ENCODE peak calls at places on chromosomes 4 and X, in six cellular contexts. One of them, this sample, is unnamed.
A peak's percentile ranks its signal among the peaks of the same experiment; 100 is the strongest.

GRCh38 chrX:40105791-40106676 is 8.3 kb upstream of the BCOR start:
- DNase-seq in aorta: peak; percentile 83
- DNase-seq in amniotic epithelial cell: no peak
- DNase-seq in NCI-H774: peak; percentile 51
- DNase-seq in NCI-H748 treated with DMSO at 0.1 percent for 48 hours: peak; percentile 55
- DNase-seq in T-helper 2 cell: peak; percentile 87
- DNase-seq in this sample: peak; percentile 54

GRCh38 chr4:114785570-114785969 is 187.0 kb downstream of the UGT8 start:
- DNase-seq in aorta: no peak
- DNase-seq in amniotic epithelial cell: no peak
- DNase-seq in NCI-H774: no peak
- DNase-seq in NCI-H748 treated with DMSO at 0.1 percent for 48 hours: no peak
- DNase-seq in T-helper 2 cell: no peak
- DNase-seq in this sample: no peak

GRCh38 chr4:88409789-88410188 is 31.1 kb downstream of the HERC6 start:
- DNase-seq in aorta: no peak
- DNase-seq in amniotic epithelial cell: no peak
- DNase-seq in NCI-H774: no peak
- DNase-seq in NCI-H748 treated with DMSO at 0.1 percent for 48 hours: no peak
- DNase-seq in T-helper 2 cell: no peak
- DNase-seq in this sample: no peak

GRCh38 chr4:168765322-168765721 is 244.7 kb downstream of the CBR4 start:
- DNase-seq in aorta: no peak
- DNase-seq in amniotic epithelial cell: no peak
- DNase-seq in NCI-H774: no peak
- DNase-seq in NCI-H748 treated with DMSO at 0.1 percent for 48 hours: no peak
- DNase-seq in T-helper 2 cell: no peak
- DNase-seq in this sample: no peak

GRCh38 chr4:38308728-38309315 is 348.6 kb downstream of the PTTG2 start:
- DNase-seq in aorta: no peak
- DNase-seq in amniotic epithelial cell: peak; percentile 53
- DNase-seq in NCI-H774: no peak
- DNase-seq in NCI-H748 treated with DMSO at 0.1 percent for 48 hours: no peak
- DNase-seq in T-helper 2 cell: peak; percentile 39
- DNase-seq in this sample: no peak

GRCh38 chr4:143438710-143439109 is 74.8 kb upstream of the SMARCA5 start:
- DNase-seq in aorta: no peak
- DNase-seq in amniotic epithelial cell: no peak
- DNase-seq in NCI-H774: no peak
- DNase-seq in NCI-H748 treated with DMSO at 0.1 percent for 48 hours: no peak
- DNase-seq in T-helper 2 cell: no peak
- DNase-seq in this sample: no peak

GRCh38 chr4:128516568-128516967 is 229.0 kb upstream of the PGRMC2 start:
- DNase-seq in aorta: no peak
- DNase-seq in amniotic epithelial cell: no peak
- DNase-seq in NCI-H774: no peak
- DNase-seq in NCI-H748 treated with DMSO at 0.1 percent for 48 hours: no peak
- DNase-seq in T-helper 2 cell: no peak
- DNase-seq in this sample: no peak

GRCh38 chrX:47611926-47612325 is 7.7 kb downstream of the SYN1 start:
- DNase-seq in aorta: no peak
- DNase-seq in amniotic epithelial cell: no peak
- DNase-seq in NCI-H774: no peak
- DNase-seq in NCI-H748 treated with DMSO at 0.1 percent for 48 hours: no peak
- DNase-seq in T-helper 2 cell: no peak
- DNase-seq in this sample: no peak

GRCh38 chr4:47390438-47391125 is 72.9 kb downstream of the COMMD8 start:
- DNase-seq in aorta: no peak
- DNase-seq in amniotic epithelial cell: no peak
- DNase-seq in NCI-H774: no peak
- DNase-seq in NCI-H748 treated with DMSO at 0.1 percent for 48 hours: no peak
- DNase-seq in T-helper 2 cell: no peak
- DNase-seq in this sample: no peak

GRCh38 chr4:40656221-40656863 is 26.7 kb upstream of the RBM47 start:
- DNase-seq in aorta: no peak
- DNase-seq in amniotic epithelial cell: no peak
- DNase-seq in NCI-H774: no peak
- DNase-seq in NCI-H748 treated with DMSO at 0.1 percent for 48 hours: no peak
- DNase-seq in T-helper 2 cell: peak; percentile 91
- DNase-seq in this sample: peak; percentile 19

GRCh38 chr4:162685401-162685800 is 481.3 kb downstream of the NAF1 start:
- DNase-seq in aorta: no peak
- DNase-seq in amniotic epithelial cell: peak; percentile 3
- DNase-seq in NCI-H774: no peak
- DNase-seq in NCI-H748 treated with DMSO at 0.1 percent for 48 hours: no peak
- DNase-seq in T-helper 2 cell: no peak
- DNase-seq in this sample: no peak

GRCh38 chr4:17511950-17512795 is at the start of gene QDPR:
- DNase-seq in aorta: peak; percentile 91
- DNase-seq in amniotic epithelial cell: peak; percentile 46
- DNase-seq in NCI-H774: peak; percentile 76
- DNase-seq in NCI-H748 treated with DMSO at 0.1 percent for 48 hours: peak; percentile 11
- DNase-seq in T-helper 2 cell: peak; percentile 82
- DNase-seq in this sample: peak; percentile 46

GRCh38 chr4:76943129-76943620 is 6.4 kb upstream of the SEPTIN11 start:
- DNase-seq in aorta: no peak
- DNase-seq in amniotic epithelial cell: peak; percentile 86
- DNase-seq in NCI-H774: no peak
- DNase-seq in NCI-H748 treated with DMSO at 0.1 percent for 48 hours: no peak
- DNase-seq in T-helper 2 cell: no peak
- DNase-seq in this sample: no peak

GRCh38 chrX:129957241-129958099 is 25.0 kb upstream of the BCORL1 start:
- DNase-seq in aorta: peak; percentile 84
- DNase-seq in amniotic epithelial cell: peak; percentile 49
- DNase-seq in NCI-H774: peak; percentile 54
- DNase-seq in NCI-H748 treated with DMSO at 0.1 percent for 48 hours: peak; percentile 31
- DNase-seq in T-helper 2 cell: peak; percentile 64
- DNase-seq in this sample: peak; percentile 54

GRCh38 chr4:41560112-41560511 is 22.2 kb downstream of the LIMCH1 start:
- DNase-seq in aorta: no peak
- DNase-seq in amniotic epithelial cell: no peak
- DNase-seq in NCI-H774: no peak
- DNase-seq in NCI-H748 treated with DMSO at 0.1 percent for 48 hours: no peak
- DNase-seq in T-helper 2 cell: no peak
- DNase-seq in this sample: no peak

GRCh38 chrX:15602761-15603160 is 2.0 kb upstream of the ACE2 start:
- DNase-seq in aorta: no peak
- DNase-seq in amniotic epithelial cell: no peak
- DNase-seq in NCI-H774: no peak
- DNase-seq in NCI-H748 treated with DMSO at 0.1 percent for 48 hours: no peak
- DNase-seq in T-helper 2 cell: no peak
- DNase-seq in this sample: no peak

GRCh38 chrX:55783723-55784122 is 66.2 kb downstream of the RRAGB start:
- DNase-seq in aorta: no peak
- DNase-seq in amniotic epithelial cell: no peak
- DNase-seq in NCI-H774: no peak
- DNase-seq in NCI-H748 treated with DMSO at 0.1 percent for 48 hours: no peak
- DNase-seq in T-helper 2 cell: no peak
- DNase-seq in this sample: no peak

GRCh38 chr4:126144838-126145237 is 830.1 kb downstream of the FAT4 start:
- DNase-seq in aorta: no peak
- DNase-seq in amniotic epithelial cell: no peak
- DNase-seq in NCI-H774: no peak
- DNase-seq in NCI-H748 treated with DMSO at 0.1 percent for 48 hours: no peak
- DNase-seq in T-helper 2 cell: no peak
- DNase-seq in this sample: no peak

GRCh38 chr4:2265113-2266110 is 3.5 kb upstream of the MXD4 start:
- DNase-seq in aorta: peak; percentile 42
- DNase-seq in amniotic epithelial cell: no peak
- DNase-seq in NCI-H774: no peak
- DNase-seq in NCI-H748 treated with DMSO at 0.1 percent for 48 hours: no peak
- DNase-seq in T-helper 2 cell: no peak
- DNase-seq in this sample: no peak

GRCh38 chrX:134172588-134173259 is 64.3 kb upstream of the CCDC160 start:
- DNase-seq in aorta: no peak
- DNase-seq in amniotic epithelial cell: no peak
- DNase-seq in NCI-H774: no peak
- DNase-seq in NCI-H748 treated with DMSO at 0.1 percent for 48 hours: no peak
- DNase-seq in T-helper 2 cell: peak; percentile 64
- DNase-seq in this sample: peak; percentile 28

GRCh38 chr4:168880811-168881595 is 129.1 kb downstream of the CBR4 start:
- DNase-seq in aorta: no peak
- DNase-seq in amniotic epithelial cell: peak; percentile 51
- DNase-seq in NCI-H774: no peak
- DNase-seq in NCI-H748 treated with DMSO at 0.1 percent for 48 hours: no peak
- DNase-seq in T-helper 2 cell: no peak
- DNase-seq in this sample: peak; percentile 25

GRCh38 chr4:96093057-96093456 is 253.2 kb downstream of the PDHA2 start:
- DNase-seq in aorta: no peak
- DNase-seq in amniotic epithelial cell: no peak
- DNase-seq in NCI-H774: peak; percentile 8
- DNase-seq in NCI-H748 treated with DMSO at 0.1 percent for 48 hours: peak; percentile 42
- DNase-seq in T-helper 2 cell: no peak
- DNase-seq in this sample: no peak

GRCh38 chr4:6340446-6341015 is 70.9 kb downstream of the WFS1 start:
- DNase-seq in aorta: peak; percentile 34
- DNase-seq in amniotic epithelial cell: no peak
- DNase-seq in NCI-H774: no peak
- DNase-seq in NCI-H748 treated with DMSO at 0.1 percent for 48 hours: no peak
- DNase-seq in T-helper 2 cell: no peak
- DNase-seq in this sample: no peak

GRCh38 chr4:106270708-106271107 is 45.3 kb downstream of the TBCK start:
- DNase-seq in aorta: no peak
- DNase-seq in amniotic epithelial cell: no peak
- DNase-seq in NCI-H774: no peak
- DNase-seq in NCI-H748 treated with DMSO at 0.1 percent for 48 hours: no peak
- DNase-seq in T-helper 2 cell: no peak
- DNase-seq in this sample: no peak

GRCh38 chr4:131370846-131371245 is 1778.2 kb upstream of the PCDH10 start:
- DNase-seq in aorta: no peak
- DNase-seq in amniotic epithelial cell: no peak
- DNase-seq in NCI-H774: no peak
- DNase-seq in NCI-H748 treated with DMSO at 0.1 percent for 48 hours: peak; percentile 72
- DNase-seq in T-helper 2 cell: no peak
- DNase-seq in this sample: no peak

GRCh38 chrX:38293741-38294140 is 33.6 kb downstream of the RPGR start:
- DNase-seq in aorta: no peak
- DNase-seq in amniotic epithelial cell: no peak
- DNase-seq in NCI-H774: no peak
- DNase-seq in NCI-H748 treated with DMSO at 0.1 percent for 48 hours: no peak
- DNase-seq in T-helper 2 cell: no peak
- DNase-seq in this sample: no peak

GRCh38 chr4:157045507-157046127 is 30.3 kb upstream of the GLRB start:
- DNase-seq in aorta: no peak
- DNase-seq in amniotic epithelial cell: peak; percentile 74
- DNase-seq in NCI-H774: no peak
- DNase-seq in NCI-H748 treated with DMSO at 0.1 percent for 48 hours: peak; percentile 52
- DNase-seq in T-helper 2 cell: peak; percentile 3
- DNase-seq in this sample: no peak

GRCh38 chrX:8048466-8048865 is 121.3 kb upstream of the PNPLA4 start:
- DNase-seq in aorta: no peak
- DNase-seq in amniotic epithelial cell: no peak
- DNase-seq in NCI-H774: no peak
- DNase-seq in NCI-H748 treated with DMSO at 0.1 percent for 48 hours: no peak
- DNase-seq in T-helper 2 cell: no peak
- DNase-seq in this sample: no peak

GRCh38 chr4:170769857-170770256 is 680.1 kb upstream of the AADAT start:
- DNase-seq in aorta: no peak
- DNase-seq in amniotic epithelial cell: peak; percentile 66
- DNase-seq in NCI-H774: no peak
- DNase-seq in NCI-H748 treated with DMSO at 0.1 percent for 48 hours: no peak
- DNase-seq in T-helper 2 cell: no peak
- DNase-seq in this sample: no peak

GRCh38 chrX:140701480-140701879 is 8.1 kb upstream of the LINC00632 start:
- DNase-seq in aorta: no peak
- DNase-seq in amniotic epithelial cell: peak; percentile 6
- DNase-seq in NCI-H774: no peak
- DNase-seq in NCI-H748 treated with DMSO at 0.1 percent for 48 hours: peak; percentile 28
- DNase-seq in T-helper 2 cell: peak; percentile 42
- DNase-seq in this sample: no peak

GRCh38 chr4:184825394-184826314 is at the start of gene ACSL1:
- DNase-seq in aorta: peak; percentile 91
- DNase-seq in amniotic epithelial cell: peak; percentile 53
- DNase-seq in NCI-H774: peak; percentile 23
- DNase-seq in NCI-H748 treated with DMSO at 0.1 percent for 48 hours: peak; percentile 21
- DNase-seq in T-helper 2 cell: peak; percentile 84
- DNase-seq in this sample: peak; percentile 81

GRCh38 chr4:148730766-148731165 is 288.6 kb upstream of the NR3C2 start:
- DNase-seq in aorta: no peak
- DNase-seq in amniotic epithelial cell: peak; percentile 37
- DNase-seq in NCI-H774: no peak
- DNase-seq in NCI-H748 treated with DMSO at 0.1 percent for 48 hours: no peak
- DNase-seq in T-helper 2 cell: no peak
- DNase-seq in this sample: no peak

GRCh38 chr4:185237185-185237584 is 27.8 kb downstream of the SNX25 start:
- DNase-seq in aorta: no peak
- DNase-seq in amniotic epithelial cell: peak; percentile 77
- DNase-seq in NCI-H774: no peak
- DNase-seq in NCI-H748 treated with DMSO at 0.1 percent for 48 hours: no peak
- DNase-seq in T-helper 2 cell: no peak
- DNase-seq in this sample: no peak

GRCh38 chr4:71270901-71271300 is 67.9 kb upstream of the SLC4A4 start:
- DNase-seq in aorta: no peak
- DNase-seq in amniotic epithelial cell: peak; percentile 44
- DNase-seq in NCI-H774: no peak
- DNase-seq in NCI-H748 treated with DMSO at 0.1 percent for 48 hours: no peak
- DNase-seq in T-helper 2 cell: peak; percentile 15
- DNase-seq in this sample: no peak

GRCh38 chrX:18934708-18935107 is 49.2 kb downstream of the PHKA2 start:
- DNase-seq in aorta: no peak
- DNase-seq in amniotic epithelial cell: no peak
- DNase-seq in NCI-H774: no peak
- DNase-seq in NCI-H748 treated with DMSO at 0.1 percent for 48 hours: no peak
- DNase-seq in T-helper 2 cell: no peak
- DNase-seq in this sample: no peak

GRCh38 chrX:11953615-11954014 is 184.7 kb upstream of the FRMPD4 start:
- DNase-seq in aorta: no peak
- DNase-seq in amniotic epithelial cell: peak; percentile 54
- DNase-seq in NCI-H774: no peak
- DNase-seq in NCI-H748 treated with DMSO at 0.1 percent for 48 hours: no peak
- DNase-seq in T-helper 2 cell: no peak
- DNase-seq in this sample: no peak

GRCh38 chr4:114005569-114006442 is 26.4 kb upstream of the ARSJ start:
- DNase-seq in aorta: no peak
- DNase-seq in amniotic epithelial cell: peak; percentile 65
- DNase-seq in NCI-H774: no peak
- DNase-seq in NCI-H748 treated with DMSO at 0.1 percent for 48 hours: no peak
- DNase-seq in T-helper 2 cell: peak; percentile 8
- DNase-seq in this sample: no peak

GRCh38 chr4:53055274-53055673 is 193.2 kb downstream of the RASL11B start:
- DNase-seq in aorta: no peak
- DNase-seq in amniotic epithelial cell: peak; percentile 90
- DNase-seq in NCI-H774: no peak
- DNase-seq in NCI-H748 treated with DMSO at 0.1 percent for 48 hours: no peak
- DNase-seq in T-helper 2 cell: no peak
- DNase-seq in this sample: no peak

GRCh38 chr4:168751263-168752225 is 254.7 kb downstream of the PALLD start:
- DNase-seq in aorta: no peak
- DNase-seq in amniotic epithelial cell: peak; percentile 72
- DNase-seq in NCI-H774: no peak
- DNase-seq in NCI-H748 treated with DMSO at 0.1 percent for 48 hours: no peak
- DNase-seq in T-helper 2 cell: no peak
- DNase-seq in this sample: no peak

This sample was measured in naive B cell.